ENCODE peak calls at places on chromosome 1, in six cellular contexts. T is K562, O is H1, J is HepG2, I is GM12878, R is GM12892. A is an unnamed sample.

GRCh38 chr1:88741413-88741812 is 57.3 kb downstream of the PKN2 start:
- DNase-seq in T (no peak), I (no peak), J (no peak), R (no peak), O (no peak), A (no peak)

GRCh38 chr1:228984107-228984506 is 248.8 kb downstream of the RHOU start:
- DNase-seq in O (no peak), I (no peak), J (no peak), R (no peak), T (no peak), A (no peak)

GRCh38 chr1:193697105-193697762 is 510.8 kb upstream of the B3GALT2 start:
- DNase-seq in T (no peak), O (no peak), J (peak), R (no peak), I (no peak), A (no peak)

GRCh38 chr1:16172964-16173446 is 17.1 kb upstream of the EPHA2 start:
- DNase-seq in T (peak), I (no peak), R (no peak), J (no peak), O (no peak), A (no peak)

GRCh38 chr1:213061263-213061662 is 10.2 kb downstream of the RPS6KC1 start:
- DNase-seq in T (no peak), J (no peak), I (no peak), O (no peak), R (no peak), A (no peak)

GRCh38 chr1:151485685-151486255 is 25.4 kb upstream of the CGN start:
- DNase-seq in O (no peak), I (no peak), R (no peak), T (no peak), J (peak), A (no peak)

GRCh38 chr1:91827094-91828006 is 58.6 kb downstream of the TGFBR3 start:
- DNase-seq in R (no peak), I (no peak), T (no peak), O (no peak), J (peak), A (no peak)

GRCh38 chr1:208089971-208090755 is 154.0 kb downstream of the PLXNA2 start:
- DNase-seq in R (no peak), I (no peak), J (no peak), T (no peak), O (no peak), A (no peak)

GRCh38 chr1:29508458-29509107 is 272.3 kb downstream of the PTPRU start:
- DNase-seq in T (no peak), J (no peak), I (no peak), O (no peak), R (no peak), A (no peak)

DNA sequence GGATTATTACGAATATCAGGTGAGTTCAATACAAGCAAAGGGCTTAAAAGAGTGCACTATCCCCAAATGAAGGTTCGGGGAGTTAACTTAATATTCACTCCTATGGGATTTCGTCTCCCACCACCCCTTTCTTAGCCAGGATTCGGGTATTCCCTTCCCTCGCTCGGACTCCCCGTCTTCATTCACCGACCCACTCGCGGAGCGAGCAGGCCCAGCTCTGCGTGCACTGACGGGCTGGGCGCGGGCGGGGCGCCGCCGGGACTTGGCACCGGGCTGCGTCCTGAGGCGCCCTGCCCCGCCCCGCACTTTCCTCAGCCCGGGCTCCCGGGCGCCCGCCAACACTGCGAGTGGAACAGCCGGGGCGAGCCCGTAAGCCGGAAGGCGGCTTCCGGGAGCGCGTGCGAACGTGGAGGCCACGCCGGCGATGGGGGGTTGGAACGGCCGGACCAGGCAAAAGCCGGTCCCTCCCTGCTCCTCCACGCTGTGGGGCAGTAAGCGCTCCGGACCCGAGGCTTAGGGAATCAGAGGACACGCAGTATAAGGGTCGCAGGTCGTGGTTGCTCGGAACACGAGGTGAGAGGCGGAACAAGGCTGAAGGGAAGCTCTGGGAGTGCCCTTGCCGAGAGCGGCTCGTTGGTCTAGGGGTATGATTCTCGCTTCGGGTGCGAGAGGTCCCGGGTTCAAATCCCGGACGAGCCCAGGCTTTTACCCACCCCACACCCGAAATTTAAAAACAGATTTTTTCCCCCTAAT is 7.5 kb upstream of the MPZL1 start:
- DNase-seq in R (peak), O (peak), J (peak), I (peak), T (peak), A (peak)
- TF ChIP-seq POLR2A in R (peak), O (no peak), J (peak), I (peak), T (peak), A (no peak)

DNA sequence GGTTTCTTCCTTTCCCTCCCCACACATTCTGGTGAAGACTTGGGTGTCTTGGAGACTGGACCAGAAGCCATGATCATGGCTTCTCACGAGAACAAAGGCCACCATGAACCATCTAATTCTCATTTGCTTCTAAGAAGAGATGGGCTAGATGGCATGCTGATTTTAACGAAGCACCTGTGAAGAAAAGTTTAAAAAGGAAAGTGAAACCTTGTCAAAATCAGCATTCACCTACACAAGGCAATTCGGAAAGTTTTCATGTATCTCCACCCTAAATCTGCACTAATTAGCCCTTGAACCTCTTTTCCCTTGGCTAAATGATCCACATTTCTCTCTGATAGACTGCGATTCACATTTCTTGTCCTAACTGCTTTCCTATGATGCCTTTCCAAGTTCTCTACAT is 114.3 kb upstream of the RAVER2 start:
- DNase-seq in I (no peak), T (no peak), J (no peak), O (no peak), R (no peak), A (no peak)
- TF ChIP-seq TAF1 in I (no peak), T (no peak), J (no peak), O (no peak), R (no peak), A (no peak)

GRCh38 chr1:230750576-230750975 is 3.4 kb downstream of the CAPN9 start:
- DNase-seq in J (no peak), I (no peak), O (no peak), R (no peak), T (no peak), A (no peak)
- TF ChIP-seq POLR2AphosphoS5 in J (no peak), I (no peak), O (no peak), R (no peak), T (no peak), A (no peak)

DNA sequence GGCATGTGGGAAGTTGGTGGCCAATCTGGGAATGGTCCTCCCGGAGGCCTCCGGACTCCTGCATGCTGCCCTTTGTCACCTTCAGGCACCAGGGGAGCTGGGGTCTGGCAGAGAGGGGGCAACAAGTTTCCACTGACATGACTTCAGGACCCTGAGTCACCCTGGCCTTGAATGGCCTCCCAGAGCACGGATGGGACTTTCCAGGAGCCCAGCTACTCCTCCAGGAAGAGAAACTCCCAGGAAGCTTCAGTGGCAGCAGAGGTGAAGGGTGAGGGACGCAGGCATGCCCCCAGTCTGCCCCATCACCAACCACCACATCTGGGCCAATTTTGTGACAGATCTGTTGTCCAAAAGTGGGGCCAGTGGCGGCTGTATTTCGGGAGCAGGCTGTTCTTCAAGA is 55.9 kb upstream of the WASF2 start:
- DNase-seq in R (no peak), T (no peak), I (no peak), J (no peak), O (no peak), A (no peak)
- TF ChIP-seq POLR2A in R (no peak), T (no peak), I (no peak), J (no peak), O (no peak), A (no peak)

GRCh38 chr1:7550981-7551380 is 220.1 kb upstream of the VAMP3 start:
- DNase-seq in O (no peak), I (no peak), T (no peak), R (no peak), J (no peak), A (no peak)

GRCh38 chr1:7551442-7551841 is 219.7 kb upstream of the VAMP3 start:
- DNase-seq in J (no peak), R (no peak), T (no peak), I (no peak), O (no peak), A (no peak)

GRCh38 chr1:7550261-7550850 is 220.7 kb upstream of the VAMP3 start:
- DNase-seq in J (no peak), T (no peak), R (no peak), I (no peak), O (peak), A (no peak)

GRCh38 chr1:7549693-7550161 is 221.4 kb upstream of the VAMP3 start:
- DNase-seq in J (no peak), R (no peak), O (no peak), T (no peak), I (no peak), A (no peak)

GRCh38 chr1:7549277-7549676 is 221.8 kb upstream of the VAMP3 start:
- DNase-seq in I (peak), R (no peak), J (no peak), T (no peak), O (no peak), A (no peak)
- TF ChIP-seq TAF1 in I (no peak), R (no peak), J (no peak), T (no peak), O (no peak), A (no peak)

GRCh38 chr1:99969729-99970591 is at the start of gene SLC35A3:
- DNase-seq in I (peak), O (peak), R (peak), J (peak), T (peak), A (peak)
- TF ChIP-seq POLR2AphosphoS5 in I (peak), O (peak), R (peak), J (peak), T (peak), A (peak)

GRCh38 chr1:227887697-227888403 is 59.9 kb downstream of the WNT9A start:
- DNase-seq in R (peak), T (no peak), O (peak), J (no peak), I (no peak), A (peak)
- TF ChIP-seq POLR2A in R (no peak), T (no peak), O (no peak), J (no peak), I (no peak), A (no peak)

DNA sequence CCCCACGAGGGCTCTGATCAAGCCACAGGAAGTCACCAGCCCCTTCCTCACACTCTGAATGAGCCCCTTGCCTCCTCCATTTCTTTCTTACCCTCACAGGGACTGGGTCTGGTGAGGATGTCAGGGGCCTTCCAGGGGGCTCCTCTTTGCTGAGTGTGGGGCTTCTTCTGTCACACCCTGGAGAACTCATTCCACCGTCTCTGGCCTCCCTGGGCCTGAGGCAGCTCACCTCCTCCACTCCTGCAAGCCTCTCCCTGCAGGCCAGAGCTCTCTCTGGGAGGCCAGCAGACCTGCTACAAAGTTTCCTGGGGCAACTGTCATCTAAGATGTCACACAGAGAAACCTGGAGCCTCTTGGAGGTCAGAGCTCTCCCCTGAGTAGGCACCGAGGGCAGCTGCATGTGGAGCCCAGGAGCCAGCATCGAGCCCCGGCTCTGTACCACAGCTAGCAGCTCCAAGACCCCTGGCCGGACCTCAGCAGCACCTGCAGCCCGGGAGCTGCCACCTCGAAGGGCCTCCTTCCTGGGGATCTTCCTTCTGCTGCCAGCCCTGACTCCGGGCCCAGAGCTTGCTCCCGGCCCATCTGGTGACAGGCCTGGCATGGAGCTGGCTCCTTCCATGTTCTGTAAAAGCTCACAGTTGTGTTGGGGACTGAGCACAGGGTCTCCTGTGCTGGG is 1.1 kb downstream of the SPOCD1 start:
- DNase-seq in T (no peak), O (no peak), J (no peak), I (no peak), R (no peak), A (no peak)
- TF ChIP-seq TAF1 in T (no peak), O (no peak), J (no peak), I (no peak), R (no peak), A (no peak)